ENCODE peak calls at places on chromosomes 1 and 21, in eight cellular contexts. Y is fibroblast of mammary gland; A is HTR-8/SVneo; T is amniotic stem cell; V is endothelial cell; D is NCI-H1105 treated with DMSO at 0.1 percent for 48 hours; X is naive thymus-derived CD8-positive, alpha-beta T cell; W is germinal center. H is an unnamed sample.

GRCh38 chr1:165696625-165697100 is 1.7 kb downstream of the ALDH9A1 start:
- DNase-seq in W (no peak), D (peak), A (no peak), T (peak), X (no peak), V (no peak), Y (peak), H (no peak)

GRCh38 chr1:7388141-7388487 is 383.0 kb upstream of the VAMP3 start:
- DNase-seq in T (no peak), Y (no peak), A (no peak), V (no peak), D (no peak), X (no peak), W (no peak), H (no peak)

GRCh38 chr1:149845416-149845815 is 54.0 kb upstream of the BOLA1 start:
- DNase-seq in D (no peak), X (no peak), V (no peak), T (no peak), Y (no peak), A (no peak), W (no peak), H (peak)

GRCh38 chr21:33997432-33997831 is 75.9 kb upstream of the MRPS6 start:
- DNase-seq in A (no peak), T (no peak), Y (no peak), X (no peak), D (no peak), V (no peak), W (no peak), H (no peak)

GRCh38 chr1:112256413-112256812 is 139.6 kb upstream of the CTTNBP2NL start:
- DNase-seq in W (no peak), V (no peak), X (no peak), T (no peak), Y (no peak), A (no peak), D (no peak), H (no peak)

GRCh38 chr21:30233636-30234035 is 17.7 kb upstream of the CLDN8 start:
- DNase-seq in X (no peak), Y (peak), W (no peak), T (no peak), A (no peak), D (no peak), V (no peak), H (no peak)

GRCh38 chr1:182955596-182956588 is 2.9 kb upstream of the SHCBP1L start:
- DNase-seq in T (peak), V (no peak), Y (peak), X (no peak), D (no peak), W (no peak), A (peak), H (peak)

GRCh38 chr1:147534386-147534785 is 6.9 kb upstream of the BCL9 start:
- DNase-seq in A (no peak), W (no peak), X (no peak), Y (peak), D (no peak), V (no peak), T (no peak), H (no peak)

GRCh38 chr1:2170211-2170610 is 24.4 kb downstream of the FAAP20 start:
- DNase-seq in W (no peak), Y (peak), D (no peak), V (no peak), T (no peak), X (no peak), A (no peak), H (no peak)

GRCh38 chr1:29687601-29688244 is 451.4 kb downstream of the PTPRU start:
- DNase-seq in Y (no peak), A (no peak), V (no peak), X (no peak), D (no peak), T (no peak), W (no peak), H (no peak)

GRCh38 chr1:33378524-33378923 is 52.4 kb downstream of the PHC2 start:
- DNase-seq in D (no peak), A (no peak), Y (no peak), V (no peak), W (no peak), X (no peak), T (no peak), H (no peak)

GRCh38 chr1:227472772-227473171 is 90.6 kb upstream of the ZNF678 start:
- DNase-seq in D (no peak), Y (no peak), V (no peak), T (no peak), W (no peak), X (no peak), A (no peak), H (no peak)

GRCh38 chr21:26715878-26716506 is 129.2 kb downstream of the ADAMTS1 start:
- DNase-seq in D (peak), W (peak), T (peak), V (peak), X (no peak), Y (peak), A (peak), H (peak)

GRCh38 chr1:25026757-25027450 is 96.8 kb upstream of the RUNX3 start:
- DNase-seq in V (no peak), T (no peak), A (no peak), W (no peak), X (no peak), Y (no peak), D (no peak), H (peak)

GRCh38 chr1:91872560-91873081 is 13.3 kb downstream of the TGFBR3 start:
- DNase-seq in Y (peak), X (no peak), T (no peak), A (no peak), D (peak), V (no peak), W (no peak), H (peak)

GRCh38 chr1:153749408-153750005 is 21.7 kb downstream of the INTS3 start:
- DNase-seq in Y (peak), A (peak), X (peak), V (peak), T (peak), D (peak), W (peak), H (peak)

GRCh38 chr1:109634771-109635750 is 15.4 kb downstream of the AMPD2 start:
- DNase-seq in T (no peak), A (no peak), Y (no peak), V (no peak), W (no peak), X (no peak), D (no peak), H (peak)

GRCh38 chr1:212649020-212649419 is 40.5 kb downstream of the ATF3 start:
- DNase-seq in A (no peak), Y (no peak), W (no peak), D (no peak), V (no peak), T (no peak), X (no peak), H (no peak)

GRCh38 chr1:92087542-92087941 is 7.4 kb downstream of the BTBD8 start:
- DNase-seq in Y (peak), T (no peak), A (no peak), W (no peak), D (peak), V (no peak), X (no peak), H (no peak)

GRCh38 chr1:200923607-200924006 is 28.9 kb downstream of the INAVA start:
- DNase-seq in A (no peak), X (no peak), Y (no peak), W (no peak), T (no peak), D (no peak), V (no peak), H (no peak)

GRCh38 chr1:92599184-92599583 is 112.5 kb upstream of the GFI1 start:
- DNase-seq in V (no peak), Y (peak), T (no peak), W (no peak), A (peak), D (no peak), X (no peak), H (peak)

GRCh38 chr1:88029142-88029541 is 654.9 kb upstream of the PKN2 start:
- DNase-seq in Y (peak), D (no peak), X (no peak), A (no peak), W (no peak), T (no peak), V (no peak), H (no peak)

GRCh38 chr1:34101151-34101550 is 63.9 kb downstream of the CSMD2 start:
- DNase-seq in W (no peak), T (no peak), V (no peak), A (no peak), Y (peak), X (no peak), D (no peak), H (no peak)

GRCh38 chr1:109823543-109824348 is 60.0 kb upstream of the EPS8L3 start:
- DNase-seq in T (no peak), D (no peak), X (no peak), A (no peak), V (no peak), W (no peak), Y (peak), H (no peak)

GRCh38 chr1:230155021-230155420 is 88.0 kb downstream of the GALNT2 start:
- DNase-seq in X (no peak), W (no peak), V (no peak), T (no peak), A (no peak), D (no peak), Y (no peak), H (no peak)

GRCh38 chr1:229408458-229409037 is 25.3 kb downstream of the ACTA1 start:
- DNase-seq in W (no peak), A (no peak), T (no peak), X (no peak), D (no peak), V (no peak), Y (no peak), H (no peak)

GRCh38 chr1:185435696-185436379 is 118.8 kb upstream of the IVNS1ABP start:
- DNase-seq in A (no peak), D (no peak), T (no peak), Y (no peak), W (no peak), X (no peak), V (no peak), H (no peak)